ENCODE peak calls at places on chromosomes 1 and 21, in seven cellular contexts. One of them, this sample, is unnamed.

GRCh38 chr1:67652800-67653199 is 32.2 kb upstream of the GADD45A start:
- DNase-seq in mesendoderm: no peak
- DNase-seq in H9: no peak
- DNase-seq in mesenchymal stem cell: peak
- DNase-seq in H1: no peak
- DNase-seq in neuronal stem cell: no peak
- DNase-seq in IMR-90: peak
- DNase-seq in this sample: no peak

GRCh38 chr1:196361112-196361714 is 247.0 kb downstream of the KCNT2 start:
- DNase-seq in neuronal stem cell: no peak
- DNase-seq in IMR-90: peak
- DNase-seq in H1: no peak
- DNase-seq in H9: no peak
- DNase-seq in mesendoderm: no peak
- DNase-seq in mesenchymal stem cell: no peak
- DNase-seq in this sample: no peak

GRCh38 chr1:164836614-164837018 is 277.6 kb downstream of the PBX1 start:
- DNase-seq in H9: no peak
- DNase-seq in H1: no peak
- DNase-seq in mesendoderm: no peak
- DNase-seq in neuronal stem cell: no peak
- DNase-seq in mesenchymal stem cell: no peak
- DNase-seq in IMR-90: no peak
- DNase-seq in this sample: no peak

GRCh38 chr1:147757015-147757990 is 3.1 kb downstream of the GJA5 start:
- DNase-seq in mesendoderm: peak
- DNase-seq in IMR-90: no peak
- DNase-seq in H1: no peak
- DNase-seq in neuronal stem cell: no peak
- DNase-seq in H9: no peak
- DNase-seq in mesenchymal stem cell: no peak
- DNase-seq in this sample: peak

GRCh38 chr1:41976671-41977070 is 57.9 kb upstream of the HIVEP3 start:
- DNase-seq in mesendoderm: no peak
- DNase-seq in mesenchymal stem cell: no peak
- DNase-seq in H1: no peak
- DNase-seq in H9: no peak
- DNase-seq in IMR-90: no peak
- DNase-seq in neuronal stem cell: no peak
- DNase-seq in this sample: no peak

GRCh38 chr1:247415423-247416361 is at the start of gene NLRP3:
- DNase-seq in mesendoderm: peak
- DNase-seq in IMR-90: no peak
- DNase-seq in neuronal stem cell: no peak
- DNase-seq in mesenchymal stem cell: no peak
- DNase-seq in H1: no peak
- DNase-seq in H9: peak
- DNase-seq in this sample: peak

GRCh38 chr1:109721046-109721445 is 9.0 kb downstream of the GSTM5 start:
- DNase-seq in neuronal stem cell: no peak
- DNase-seq in H1: no peak
- DNase-seq in IMR-90: peak
- DNase-seq in H9: no peak
- DNase-seq in mesenchymal stem cell: peak
- DNase-seq in mesendoderm: no peak
- DNase-seq in this sample: peak

GRCh38 chr1:45884700-45885099 is 81.3 kb downstream of the MAST2 start:
- DNase-seq in H1: no peak
- DNase-seq in IMR-90: peak
- DNase-seq in mesendoderm: no peak
- DNase-seq in neuronal stem cell: no peak
- DNase-seq in H9: no peak
- DNase-seq in mesenchymal stem cell: no peak
- DNase-seq in this sample: no peak

GRCh38 chr1:224592636-224593579 is 23.2 kb upstream of the CNIH3 start:
- DNase-seq in mesenchymal stem cell: peak
- DNase-seq in mesendoderm: peak
- DNase-seq in neuronal stem cell: no peak
- DNase-seq in IMR-90: peak
- DNase-seq in H1: no peak
- DNase-seq in H9: no peak
- DNase-seq in this sample: no peak

GRCh38 chr1:109107785-109108184 is 6.1 kb upstream of the ELAPOR1 start:
- DNase-seq in mesenchymal stem cell: no peak
- DNase-seq in H1: no peak
- DNase-seq in IMR-90: no peak
- DNase-seq in neuronal stem cell: no peak
- DNase-seq in mesendoderm: no peak
- DNase-seq in H9: no peak
- DNase-seq in this sample: no peak

GRCh38 chr1:5966543-5967205 is 25.6 kb downstream of the NPHP4 start:
- DNase-seq in neuronal stem cell: no peak
- DNase-seq in H1: no peak
- DNase-seq in mesenchymal stem cell: no peak
- DNase-seq in H9: no peak
- DNase-seq in IMR-90: no peak
- DNase-seq in mesendoderm: peak
- DNase-seq in this sample: no peak

GRCh38 chr21:14480601-14481000 is 65.5 kb downstream of the SAMSN1 start:
- DNase-seq in mesenchymal stem cell: no peak
- DNase-seq in IMR-90: no peak
- DNase-seq in neuronal stem cell: no peak
- DNase-seq in H9: no peak
- DNase-seq in mesendoderm: no peak
- DNase-seq in H1: no peak
- DNase-seq in this sample: no peak

GRCh38 chr1:228346731-228347130 is 59.9 kb downstream of the TRIM11 start:
- DNase-seq in H9: no peak
- DNase-seq in neuronal stem cell: no peak
- DNase-seq in H1: no peak
- DNase-seq in mesendoderm: no peak
- DNase-seq in IMR-90: no peak
- DNase-seq in mesenchymal stem cell: no peak
- DNase-seq in this sample: no peak

GRCh38 chr1:108057536-108057935 is 92.6 kb upstream of the VAV3 start:
- DNase-seq in mesenchymal stem cell: peak
- DNase-seq in H9: peak
- DNase-seq in H1: no peak
- DNase-seq in IMR-90: no peak
- DNase-seq in mesendoderm: peak
- DNase-seq in neuronal stem cell: no peak
- DNase-seq in this sample: no peak

GRCh38 chr1:150441121-150441520 is 46.1 kb upstream of the TARS2 start:
- DNase-seq in H1: no peak
- DNase-seq in mesenchymal stem cell: peak
- DNase-seq in neuronal stem cell: no peak
- DNase-seq in H9: no peak
- DNase-seq in mesendoderm: no peak
- DNase-seq in IMR-90: no peak
- DNase-seq in this sample: no peak

GRCh38 chr21:42367379-42368165 is 1.2 kb upstream of the TFF1 start:
- DNase-seq in H1: no peak
- DNase-seq in H9: no peak
- DNase-seq in mesenchymal stem cell: no peak
- DNase-seq in IMR-90: no peak
- DNase-seq in mesendoderm: no peak
- DNase-seq in neuronal stem cell: no peak
- DNase-seq in this sample: no peak

GRCh38 chr1:2801535-2802291 is at the start of gene TTC34:
- DNase-seq in mesenchymal stem cell: no peak
- DNase-seq in neuronal stem cell: peak
- DNase-seq in H9: no peak
- DNase-seq in H1: no peak
- DNase-seq in IMR-90: no peak
- DNase-seq in mesendoderm: peak
- DNase-seq in this sample: no peak

GRCh38 chr21:42002421-42002958 is 7.7 kb downstream of the ZBTB21 start:
- DNase-seq in mesendoderm: no peak
- DNase-seq in H1: no peak
- DNase-seq in H9: no peak
- DNase-seq in neuronal stem cell: no peak
- DNase-seq in mesenchymal stem cell: peak
- DNase-seq in IMR-90: peak
- DNase-seq in this sample: peak

GRCh38 chr1:151809625-151810556 is 4.7 kb upstream of the LINGO4 start:
- DNase-seq in H9: no peak
- DNase-seq in H1: no peak
- DNase-seq in IMR-90: no peak
- DNase-seq in neuronal stem cell: no peak
- DNase-seq in mesendoderm: peak
- DNase-seq in mesenchymal stem cell: no peak
- DNase-seq in this sample: peak

GRCh38 chr21:36427502-36427901 is 42.3 kb downstream of the CHAF1B start:
- DNase-seq in H9: no peak
- DNase-seq in IMR-90: no peak
- DNase-seq in mesendoderm: no peak
- DNase-seq in neuronal stem cell: no peak
- DNase-seq in mesenchymal stem cell: no peak
- DNase-seq in H1: no peak
- DNase-seq in this sample: no peak
- H4K8ac ChIP-seq in H9: no peak
- H4K8ac ChIP-seq in IMR-90: no peak
- H4K8ac ChIP-seq in mesendoderm: no peak
- H4K8ac ChIP-seq in neuronal stem cell: no peak
- H4K8ac ChIP-seq in mesenchymal stem cell: no peak
- H4K8ac ChIP-seq in H1: no peak
- H4K8ac ChIP-seq in this sample: no peak

DNA sequence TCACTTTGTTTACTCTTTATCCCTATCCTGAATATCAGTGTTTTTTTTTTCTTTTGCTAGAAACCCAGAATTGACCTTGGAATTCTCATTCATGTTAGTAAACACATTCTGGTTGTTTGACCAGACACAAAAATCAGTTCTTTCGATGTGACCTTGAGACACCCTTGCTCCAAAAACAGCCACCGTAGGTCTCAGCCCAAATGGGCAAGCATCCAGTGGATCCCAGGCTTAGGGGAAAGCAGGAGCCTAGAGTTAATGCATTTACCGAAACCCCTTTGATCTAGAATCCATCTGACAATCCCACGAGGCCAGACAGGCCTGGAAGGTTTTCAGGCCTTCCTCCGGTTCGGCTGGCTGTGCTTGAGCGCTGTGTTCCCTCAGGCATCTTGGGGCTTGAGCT is 47.6 kb downstream of the IRF2BP2 start:
- DNase-seq in H1: no peak
- DNase-seq in H9: peak
- DNase-seq in neuronal stem cell: no peak
- DNase-seq in mesendoderm: no peak
- DNase-seq in mesenchymal stem cell: no peak
- DNase-seq in IMR-90: no peak
- DNase-seq in this sample: no peak
- H4K8ac ChIP-seq in H1: no peak
- H4K8ac ChIP-seq in H9: no peak
- H4K8ac ChIP-seq in neuronal stem cell: no peak
- H4K8ac ChIP-seq in mesendoderm: no peak
- H4K8ac ChIP-seq in mesenchymal stem cell: no peak
- H4K8ac ChIP-seq in IMR-90: no peak
- H4K8ac ChIP-seq in this sample: peak

DNA sequence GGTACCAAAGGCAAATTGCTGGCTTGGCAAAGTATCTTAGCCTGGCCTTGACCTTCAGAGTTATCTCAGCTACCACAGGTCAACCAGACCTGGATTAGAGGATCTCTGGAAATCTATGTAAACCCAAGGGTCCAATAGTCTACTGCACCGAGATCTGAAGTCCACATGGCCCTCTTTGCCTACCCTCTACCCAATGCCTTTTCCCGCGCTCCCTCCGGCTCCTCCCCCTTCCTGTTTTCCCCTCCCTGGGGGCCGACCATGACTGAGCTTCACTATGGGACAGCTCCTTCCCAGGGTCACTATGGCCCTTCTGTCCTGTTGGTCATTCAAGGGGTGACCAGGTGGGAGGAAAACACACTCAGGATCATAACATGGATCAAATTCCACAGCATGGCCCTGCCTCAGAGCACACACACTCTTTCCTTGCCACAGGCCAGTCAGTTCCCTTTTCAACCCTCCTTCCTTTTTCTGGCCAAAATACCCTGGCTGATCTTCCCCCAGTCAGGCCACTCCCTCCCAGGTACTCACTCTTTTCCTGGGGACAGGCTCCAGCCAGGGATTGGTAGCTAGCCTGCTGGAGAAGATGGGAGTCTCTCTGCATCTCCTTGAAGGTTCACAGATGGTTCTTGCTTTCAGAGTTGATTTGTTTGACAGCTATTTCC is 19.1 kb upstream of the TMEM183A start:
- DNase-seq in H9: no peak
- DNase-seq in mesendoderm: no peak
- DNase-seq in IMR-90: no peak
- DNase-seq in H1: no peak
- DNase-seq in neuronal stem cell: no peak
- DNase-seq in mesenchymal stem cell: no peak
- DNase-seq in this sample: no peak
- H4K8ac ChIP-seq in H9: no peak
- H4K8ac ChIP-seq in mesendoderm: no peak
- H4K8ac ChIP-seq in IMR-90: no peak
- H4K8ac ChIP-seq in H1: no peak
- H4K8ac ChIP-seq in neuronal stem cell: no peak
- H4K8ac ChIP-seq in mesenchymal stem cell: no peak
- H4K8ac ChIP-seq in this sample: no peak

DNA sequence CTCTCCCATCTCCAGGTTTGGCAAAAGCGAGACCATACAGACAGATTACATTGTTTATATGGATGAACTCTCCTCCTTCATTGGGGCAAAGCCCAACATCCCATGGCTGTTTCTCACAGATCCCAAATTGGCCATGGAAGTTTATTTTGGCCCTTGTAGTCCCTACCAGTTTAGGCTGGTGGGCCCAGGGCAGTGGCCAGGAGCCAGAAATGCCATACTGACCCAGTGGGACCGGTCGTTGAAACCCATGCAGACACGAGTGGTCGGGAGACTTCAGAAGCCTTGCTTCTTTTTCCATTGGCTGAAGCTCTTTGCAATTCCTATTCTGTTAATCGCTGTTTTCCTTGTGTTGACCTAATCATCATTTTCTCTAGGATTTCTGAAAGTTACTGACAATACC is 26.4 kb downstream of the FMO3 start:
- DNase-seq in mesendoderm: no peak
- DNase-seq in mesenchymal stem cell: no peak
- DNase-seq in neuronal stem cell: no peak
- DNase-seq in IMR-90: no peak
- DNase-seq in H1: no peak
- DNase-seq in H9: no peak
- DNase-seq in this sample: no peak
- H4K8ac ChIP-seq in mesendoderm: no peak
- H4K8ac ChIP-seq in mesenchymal stem cell: no peak
- H4K8ac ChIP-seq in neuronal stem cell: no peak
- H4K8ac ChIP-seq in IMR-90: no peak
- H4K8ac ChIP-seq in H1: no peak
- H4K8ac ChIP-seq in H9: no peak
- H4K8ac ChIP-seq in this sample: no peak

This sample was measured in trophoblast cell.